ENCODE peak calls at places on chromosomes 5 and 9, in eight cellular contexts. One of them, this sample, is unnamed.

GRCh38 chr9:18585996-18586395 is 112.0 kb downstream of the ADAMTSL1 start:
- DNase-seq in mucosa of gallbladder: no peak
- DNase-seq in NCI-H1417: no peak
- DNase-seq in lower leg skin: no peak
- DNase-seq in GM12891: no peak
- DNase-seq in globus pallidus: no peak
- DNase-seq in LHCN-M2: no peak
- DNase-seq in stimulated activated CD8-positive, alpha-beta memory T cell treated with anti-CD3 and anti-CD28 coated beads, Interleukin-2, amount 100 ng/mL, for 48 hours: no peak
- DNase-seq in this sample: no peak

GRCh38 chr5:96903300-96903699 is 27.0 kb downstream of the ERAP2 start:
- DNase-seq in lower leg skin: no peak
- DNase-seq in LHCN-M2: peak
- DNase-seq in NCI-H1417: no peak
- DNase-seq in globus pallidus: no peak
- DNase-seq in GM12891: no peak
- DNase-seq in stimulated activated CD8-positive, alpha-beta memory T cell treated with anti-CD3 and anti-CD28 coated beads, Interleukin-2, amount 100 ng/mL, for 48 hours: no peak
- DNase-seq in mucosa of gallbladder: no peak
- DNase-seq in this sample: no peak

GRCh38 chr5:139446956-139447779 is 7.8 kb upstream of the DNAJC18 start:
- DNase-seq in NCI-H1417: no peak
- DNase-seq in LHCN-M2: peak
- DNase-seq in mucosa of gallbladder: no peak
- DNase-seq in stimulated activated CD8-positive, alpha-beta memory T cell treated with anti-CD3 and anti-CD28 coated beads, Interleukin-2, amount 100 ng/mL, for 48 hours: no peak
- DNase-seq in lower leg skin: no peak
- DNase-seq in GM12891: no peak
- DNase-seq in globus pallidus: no peak
- DNase-seq in this sample: peak

GRCh38 chr9:4442806-4443205 is 47.5 kb upstream of the SLC1A1 start:
- DNase-seq in GM12891: no peak
- DNase-seq in stimulated activated CD8-positive, alpha-beta memory T cell treated with anti-CD3 and anti-CD28 coated beads, Interleukin-2, amount 100 ng/mL, for 48 hours: no peak
- DNase-seq in LHCN-M2: no peak
- DNase-seq in NCI-H1417: no peak
- DNase-seq in globus pallidus: no peak
- DNase-seq in mucosa of gallbladder: no peak
- DNase-seq in lower leg skin: no peak
- DNase-seq in this sample: no peak

GRCh38 chr9:99039388-99040182 is 65.3 kb upstream of the TGFBR1 start:
- DNase-seq in LHCN-M2: no peak
- DNase-seq in NCI-H1417: no peak
- DNase-seq in lower leg skin: no peak
- DNase-seq in globus pallidus: no peak
- DNase-seq in mucosa of gallbladder: no peak
- DNase-seq in stimulated activated CD8-positive, alpha-beta memory T cell treated with anti-CD3 and anti-CD28 coated beads, Interleukin-2, amount 100 ng/mL, for 48 hours: no peak
- DNase-seq in GM12891: no peak
- DNase-seq in this sample: peak

GRCh38 chr9:14258840-14259239 is 55.1 kb downstream of the NFIB start:
- DNase-seq in lower leg skin: no peak
- DNase-seq in LHCN-M2: peak
- DNase-seq in stimulated activated CD8-positive, alpha-beta memory T cell treated with anti-CD3 and anti-CD28 coated beads, Interleukin-2, amount 100 ng/mL, for 48 hours: no peak
- DNase-seq in globus pallidus: no peak
- DNase-seq in GM12891: no peak
- DNase-seq in NCI-H1417: no peak
- DNase-seq in mucosa of gallbladder: no peak
- DNase-seq in this sample: no peak

GRCh38 chr5:54621048-54621447 is 103.5 kb downstream of the SNX18 start:
- DNase-seq in lower leg skin: no peak
- DNase-seq in globus pallidus: no peak
- DNase-seq in mucosa of gallbladder: no peak
- DNase-seq in LHCN-M2: no peak
- DNase-seq in NCI-H1417: no peak
- DNase-seq in stimulated activated CD8-positive, alpha-beta memory T cell treated with anti-CD3 and anti-CD28 coated beads, Interleukin-2, amount 100 ng/mL, for 48 hours: no peak
- DNase-seq in GM12891: no peak
- DNase-seq in this sample: no peak

GRCh38 chr9:110157812-110158629 is 49.9 kb downstream of the C9orf152 start:
- DNase-seq in stimulated activated CD8-positive, alpha-beta memory T cell treated with anti-CD3 and anti-CD28 coated beads, Interleukin-2, amount 100 ng/mL, for 48 hours: no peak
- DNase-seq in lower leg skin: no peak
- DNase-seq in GM12891: no peak
- DNase-seq in globus pallidus: no peak
- DNase-seq in NCI-H1417: no peak
- DNase-seq in mucosa of gallbladder: no peak
- DNase-seq in LHCN-M2: no peak
- DNase-seq in this sample: no peak

GRCh38 chr5:5583023-5583765 is 160.7 kb downstream of the ICE1 start:
- DNase-seq in globus pallidus: no peak
- DNase-seq in lower leg skin: no peak
- DNase-seq in mucosa of gallbladder: no peak
- DNase-seq in GM12891: no peak
- DNase-seq in LHCN-M2: no peak
- DNase-seq in stimulated activated CD8-positive, alpha-beta memory T cell treated with anti-CD3 and anti-CD28 coated beads, Interleukin-2, amount 100 ng/mL, for 48 hours: no peak
- DNase-seq in NCI-H1417: no peak
- DNase-seq in this sample: no peak

GRCh38 chr5:75933489-75933888 is 149.7 kb upstream of the SV2C start:
- DNase-seq in mucosa of gallbladder: no peak
- DNase-seq in stimulated activated CD8-positive, alpha-beta memory T cell treated with anti-CD3 and anti-CD28 coated beads, Interleukin-2, amount 100 ng/mL, for 48 hours: no peak
- DNase-seq in globus pallidus: no peak
- DNase-seq in LHCN-M2: no peak
- DNase-seq in NCI-H1417: peak
- DNase-seq in lower leg skin: no peak
- DNase-seq in GM12891: no peak
- DNase-seq in this sample: no peak

This sample was measured in HFFc6.